ENCODE peak calls at places on chromosomes 11 and 22, in eight cellular contexts. One of them, this sample, is unnamed.

GRCh38 chr22:27438271-27438980 is 363.1 kb downstream of the MN1 start:
- DNase-seq in stimulated activated CD4-positive, alpha-beta T cell treated with anti-CD3 and anti-CD28 coated beads, TNF-alpha, amount 100 ng/mL, for 48 hours: no peak
- DNase-seq in ELF-1: peak
- DNase-seq in dermis microvascular lymphatic vessel endothelial cell: peak
- DNase-seq in H9: no peak
- DNase-seq in dorsolateral prefrontal cortex: no peak
- DNase-seq in pancreas: peak
- DNase-seq in T follicular helper cell: no peak
- DNase-seq in this sample: no peak

GRCh38 chr11:117984471-117984870 is 1.7 kb upstream of the IL10RA start:
- DNase-seq in H9: no peak
- DNase-seq in dermis microvascular lymphatic vessel endothelial cell: no peak
- DNase-seq in ELF-1: no peak
- DNase-seq in pancreas: no peak
- DNase-seq in dorsolateral prefrontal cortex: no peak
- DNase-seq in T follicular helper cell: no peak
- DNase-seq in stimulated activated CD4-positive, alpha-beta T cell treated with anti-CD3 and anti-CD28 coated beads, TNF-alpha, amount 100 ng/mL, for 48 hours: no peak
- DNase-seq in this sample: no peak

GRCh38 chr11:86784247-86784681 is 16.1 kb upstream of the PRSS23 start:
- DNase-seq in stimulated activated CD4-positive, alpha-beta T cell treated with anti-CD3 and anti-CD28 coated beads, TNF-alpha, amount 100 ng/mL, for 48 hours: no peak
- DNase-seq in pancreas: no peak
- DNase-seq in H9: no peak
- DNase-seq in dorsolateral prefrontal cortex: no peak
- DNase-seq in dermis microvascular lymphatic vessel endothelial cell: no peak
- DNase-seq in T follicular helper cell: no peak
- DNase-seq in ELF-1: no peak
- DNase-seq in this sample: no peak

GRCh38 chr22:30870451-30871345 is 97.9 kb downstream of the MORC2 start:
- DNase-seq in pancreas: peak
- DNase-seq in T follicular helper cell: no peak
- DNase-seq in stimulated activated CD4-positive, alpha-beta T cell treated with anti-CD3 and anti-CD28 coated beads, TNF-alpha, amount 100 ng/mL, for 48 hours: no peak
- DNase-seq in dorsolateral prefrontal cortex: peak
- DNase-seq in ELF-1: no peak
- DNase-seq in H9: peak
- DNase-seq in dermis microvascular lymphatic vessel endothelial cell: no peak
- DNase-seq in this sample: peak

GRCh38 chr11:65530157-65530496 is 5.2 kb downstream of the SCYL1 start:
- DNase-seq in H9: no peak
- DNase-seq in pancreas: no peak
- DNase-seq in stimulated activated CD4-positive, alpha-beta T cell treated with anti-CD3 and anti-CD28 coated beads, TNF-alpha, amount 100 ng/mL, for 48 hours: no peak
- DNase-seq in dermis microvascular lymphatic vessel endothelial cell: no peak
- DNase-seq in T follicular helper cell: no peak
- DNase-seq in dorsolateral prefrontal cortex: no peak
- DNase-seq in ELF-1: peak
- DNase-seq in this sample: no peak

GRCh38 chr11:96235725-96236124 is 107.3 kb downstream of the MAML2 start:
- DNase-seq in ELF-1: no peak
- DNase-seq in stimulated activated CD4-positive, alpha-beta T cell treated with anti-CD3 and anti-CD28 coated beads, TNF-alpha, amount 100 ng/mL, for 48 hours: peak
- DNase-seq in H9: no peak
- DNase-seq in T follicular helper cell: no peak
- DNase-seq in pancreas: no peak
- DNase-seq in dorsolateral prefrontal cortex: no peak
- DNase-seq in dermis microvascular lymphatic vessel endothelial cell: no peak
- DNase-seq in this sample: no peak

GRCh38 chr22:42343551-42344081 is 73.2 kb upstream of the TCF20 start:
- DNase-seq in stimulated activated CD4-positive, alpha-beta T cell treated with anti-CD3 and anti-CD28 coated beads, TNF-alpha, amount 100 ng/mL, for 48 hours: no peak
- DNase-seq in dorsolateral prefrontal cortex: no peak
- DNase-seq in ELF-1: no peak
- DNase-seq in pancreas: no peak
- DNase-seq in T follicular helper cell: peak
- DNase-seq in H9: no peak
- DNase-seq in dermis microvascular lymphatic vessel endothelial cell: no peak
- DNase-seq in this sample: peak

GRCh38 chr11:2247496-2247895 is 22.9 kb downstream of the ASCL2 start:
- DNase-seq in T follicular helper cell: no peak
- DNase-seq in pancreas: no peak
- DNase-seq in dermis microvascular lymphatic vessel endothelial cell: no peak
- DNase-seq in dorsolateral prefrontal cortex: no peak
- DNase-seq in ELF-1: peak
- DNase-seq in H9: no peak
- DNase-seq in stimulated activated CD4-positive, alpha-beta T cell treated with anti-CD3 and anti-CD28 coated beads, TNF-alpha, amount 100 ng/mL, for 48 hours: no peak
- DNase-seq in this sample: no peak

GRCh38 chr11:122486793-122487495 is 168.6 kb upstream of the UBASH3B start:
- DNase-seq in ELF-1: peak
- DNase-seq in T follicular helper cell: no peak
- DNase-seq in dermis microvascular lymphatic vessel endothelial cell: peak
- DNase-seq in dorsolateral prefrontal cortex: no peak
- DNase-seq in pancreas: no peak
- DNase-seq in stimulated activated CD4-positive, alpha-beta T cell treated with anti-CD3 and anti-CD28 coated beads, TNF-alpha, amount 100 ng/mL, for 48 hours: no peak
- DNase-seq in H9: peak
- DNase-seq in this sample: peak

GRCh38 chr22:19879996-19880785 is 25.5 kb upstream of the GNB1L start:
- DNase-seq in pancreas: peak
- DNase-seq in stimulated activated CD4-positive, alpha-beta T cell treated with anti-CD3 and anti-CD28 coated beads, TNF-alpha, amount 100 ng/mL, for 48 hours: no peak
- DNase-seq in T follicular helper cell: no peak
- DNase-seq in H9: peak
- DNase-seq in ELF-1: peak
- DNase-seq in dermis microvascular lymphatic vessel endothelial cell: peak
- DNase-seq in dorsolateral prefrontal cortex: no peak
- DNase-seq in this sample: no peak

GRCh38 chr11:299951-300735 is 817 bp upstream of the IFITM5 start:
- DNase-seq in ELF-1: no peak
- DNase-seq in stimulated activated CD4-positive, alpha-beta T cell treated with anti-CD3 and anti-CD28 coated beads, TNF-alpha, amount 100 ng/mL, for 48 hours: no peak
- DNase-seq in dorsolateral prefrontal cortex: no peak
- DNase-seq in T follicular helper cell: no peak
- DNase-seq in dermis microvascular lymphatic vessel endothelial cell: peak
- DNase-seq in H9: peak
- DNase-seq in pancreas: peak
- DNase-seq in this sample: peak

GRCh38 chr11:27282141-27282590 is 80.8 kb downstream of the CCDC34 start:
- DNase-seq in H9: no peak
- DNase-seq in ELF-1: no peak
- DNase-seq in dorsolateral prefrontal cortex: no peak
- DNase-seq in dermis microvascular lymphatic vessel endothelial cell: peak
- DNase-seq in stimulated activated CD4-positive, alpha-beta T cell treated with anti-CD3 and anti-CD28 coated beads, TNF-alpha, amount 100 ng/mL, for 48 hours: no peak
- DNase-seq in T follicular helper cell: no peak
- DNase-seq in pancreas: no peak
- DNase-seq in this sample: no peak

GRCh38 chr11:11038339-11039248 is 180.7 kb upstream of the ZBED5 start:
- DNase-seq in dermis microvascular lymphatic vessel endothelial cell: no peak
- DNase-seq in stimulated activated CD4-positive, alpha-beta T cell treated with anti-CD3 and anti-CD28 coated beads, TNF-alpha, amount 100 ng/mL, for 48 hours: no peak
- DNase-seq in T follicular helper cell: no peak
- DNase-seq in ELF-1: no peak
- DNase-seq in dorsolateral prefrontal cortex: no peak
- DNase-seq in pancreas: no peak
- DNase-seq in H9: no peak
- DNase-seq in this sample: no peak

GRCh38 chr11:111283945-111284481 is 14.3 kb upstream of the POU2AF3 start:
- DNase-seq in pancreas: no peak
- DNase-seq in T follicular helper cell: no peak
- DNase-seq in stimulated activated CD4-positive, alpha-beta T cell treated with anti-CD3 and anti-CD28 coated beads, TNF-alpha, amount 100 ng/mL, for 48 hours: no peak
- DNase-seq in H9: peak
- DNase-seq in dorsolateral prefrontal cortex: no peak
- DNase-seq in dermis microvascular lymphatic vessel endothelial cell: no peak
- DNase-seq in ELF-1: peak
- DNase-seq in this sample: no peak

GRCh38 chr11:14500181-14500651 is 605 bp upstream of the COPB1 start:
- DNase-seq in dermis microvascular lymphatic vessel endothelial cell: peak
- DNase-seq in dorsolateral prefrontal cortex: no peak
- DNase-seq in ELF-1: peak
- DNase-seq in pancreas: peak
- DNase-seq in H9: no peak
- DNase-seq in stimulated activated CD4-positive, alpha-beta T cell treated with anti-CD3 and anti-CD28 coated beads, TNF-alpha, amount 100 ng/mL, for 48 hours: no peak
- DNase-seq in T follicular helper cell: peak
- DNase-seq in this sample: peak

GRCh38 chr11:64028398-64029115 is 7.2 kb upstream of the FLRT1 start:
- DNase-seq in pancreas: no peak
- DNase-seq in stimulated activated CD4-positive, alpha-beta T cell treated with anti-CD3 and anti-CD28 coated beads, TNF-alpha, amount 100 ng/mL, for 48 hours: no peak
- DNase-seq in T follicular helper cell: no peak
- DNase-seq in dorsolateral prefrontal cortex: no peak
- DNase-seq in H9: peak
- DNase-seq in dermis microvascular lymphatic vessel endothelial cell: no peak
- DNase-seq in ELF-1: peak
- DNase-seq in this sample: peak

GRCh38 chr11:19903620-19904069 is 191.0 kb downstream of the NAV2 start:
- DNase-seq in H9: peak
- DNase-seq in pancreas: peak
- DNase-seq in ELF-1: peak
- DNase-seq in stimulated activated CD4-positive, alpha-beta T cell treated with anti-CD3 and anti-CD28 coated beads, TNF-alpha, amount 100 ng/mL, for 48 hours: peak
- DNase-seq in T follicular helper cell: peak
- DNase-seq in dermis microvascular lymphatic vessel endothelial cell: peak
- DNase-seq in dorsolateral prefrontal cortex: peak
- DNase-seq in this sample: peak

GRCh38 chr11:71458146-71459070 is 5.4 kb downstream of the NADSYN1 start:
- DNase-seq in dermis microvascular lymphatic vessel endothelial cell: no peak
- DNase-seq in ELF-1: no peak
- DNase-seq in T follicular helper cell: no peak
- DNase-seq in pancreas: peak
- DNase-seq in stimulated activated CD4-positive, alpha-beta T cell treated with anti-CD3 and anti-CD28 coated beads, TNF-alpha, amount 100 ng/mL, for 48 hours: no peak
- DNase-seq in dorsolateral prefrontal cortex: no peak
- DNase-seq in H9: no peak
- DNase-seq in this sample: no peak

This sample was measured in iPS-NIHi11.